ENCODE peak calls at places on chromosomes 6 and 20, in eight cellular contexts. N, U, M, I, X, Q, A and J are unnamed samples.

GRCh38 chr20:3010985-3011723 is 32.3 kb upstream of the GNRH2 start:
- DNase-seq in I (no peak), Q (peak; percentile 74), A (peak; percentile 39), U (no peak), M (no peak), N (no peak), X (peak; percentile 11), J (no peak)

GRCh38 chr6:136161950-136162349 is 88.2 kb downstream of the MTFR2 start:
- DNase-seq in X (no peak), Q (no peak), A (no peak), N (no peak), I (no peak), M (no peak), U (no peak), J (no peak)

GRCh38 chr20:8148501-8148900 is 16.4 kb downstream of the PLCB1 start:
- DNase-seq in X (no peak), N (no peak), Q (peak; percentile 34), U (no peak), M (no peak), I (no peak), A (no peak), J (no peak)

GRCh38 chr20:35523298-35523888 is 6.1 kb downstream of the C20orf173 start:
- DNase-seq in I (no peak), A (no peak), N (peak; percentile 59), Q (peak; percentile 31), M (no peak), X (no peak), U (peak; percentile 63), J (no peak)

GRCh38 chr6:89508755-89509563 is 76.0 kb downstream of the ANKRD6 start:
- DNase-seq in N (no peak), I (no peak), U (no peak), X (no peak), M (no peak), A (no peak), Q (no peak), J (no peak)

GRCh38 chr6:170480045-170480714 is 72.9 kb downstream of the PSMB1 start:
- DNase-seq in U (no peak), Q (peak; percentile 65), X (no peak), A (no peak), M (no peak), I (no peak), N (no peak), J (no peak)

GRCh38 chr20:6718660-6719059 is 48.8 kb upstream of the BMP2 start:
- DNase-seq in X (no peak), I (no peak), U (peak; percentile 39), M (no peak), A (no peak), N (no peak), Q (peak; percentile 8), J (no peak)

GRCh38 chr20:35561268-35561667 is 19.4 kb downstream of the ERGIC3 start:
- DNase-seq in A (peak; percentile 48), I (no peak), X (peak; percentile 4), Q (peak; percentile 64), N (peak; percentile 25), M (no peak), U (peak; percentile 28), J (no peak)

GRCh38 chr6:53922571-53922981 is 127.8 kb downstream of the LRRC1 start:
- DNase-seq in U (no peak), M (no peak), Q (peak; percentile 71), A (peak; percentile 13), X (no peak), I (no peak), N (no peak), J (no peak)

GRCh38 chr6:10532392-10532791 is 11.2 kb downstream of the GCNT2 start:
- DNase-seq in Q (no peak), N (no peak), X (no peak), A (no peak), U (no peak), I (no peak), M (no peak), J (no peak)

GRCh38 chr6:130366011-130366963 is at the start of gene TMEM200A:
- DNase-seq in U (peak; percentile 10), N (peak; percentile 65), A (peak; percentile 75), X (no peak), I (peak; percentile 40), Q (peak; percentile 76), M (no peak), J (peak; percentile 24)
- TF ChIP-seq CTCF in U (no peak), N (no peak), A (peak; percentile 20), X (peak; percentile 36), I (no peak), Q (peak; percentile 34), M (no peak), J (no peak)

GRCh38 chr6:112087136-112087908 is at the start of the genes FAM229B and TUBE1:
- DNase-seq in I (peak; percentile 73), M (peak; percentile 94), Q (peak; percentile 99), A (peak; percentile 99), X (peak; percentile 95), N (peak; percentile 84), U (peak; percentile 85), J (peak; percentile 60)
- TF ChIP-seq CTCF in I (no peak), M (peak; percentile 37), Q (no peak), A (no peak), X (peak; percentile 20), N (no peak), U (no peak), J (no peak)

GRCh38 chr6:154500769-154501171 is 9.7 kb downstream of the CNKSR3 start:
- DNase-seq in X (no peak), M (no peak), I (no peak), U (no peak), Q (no peak), N (no peak), A (no peak), J (no peak)
- TF ChIP-seq CTCF in X (peak; percentile 47), M (peak; percentile 62), I (no peak), U (peak; percentile 13), Q (peak; percentile 68), N (peak; percentile 34), A (peak; percentile 30), J (no peak)

DNA sequence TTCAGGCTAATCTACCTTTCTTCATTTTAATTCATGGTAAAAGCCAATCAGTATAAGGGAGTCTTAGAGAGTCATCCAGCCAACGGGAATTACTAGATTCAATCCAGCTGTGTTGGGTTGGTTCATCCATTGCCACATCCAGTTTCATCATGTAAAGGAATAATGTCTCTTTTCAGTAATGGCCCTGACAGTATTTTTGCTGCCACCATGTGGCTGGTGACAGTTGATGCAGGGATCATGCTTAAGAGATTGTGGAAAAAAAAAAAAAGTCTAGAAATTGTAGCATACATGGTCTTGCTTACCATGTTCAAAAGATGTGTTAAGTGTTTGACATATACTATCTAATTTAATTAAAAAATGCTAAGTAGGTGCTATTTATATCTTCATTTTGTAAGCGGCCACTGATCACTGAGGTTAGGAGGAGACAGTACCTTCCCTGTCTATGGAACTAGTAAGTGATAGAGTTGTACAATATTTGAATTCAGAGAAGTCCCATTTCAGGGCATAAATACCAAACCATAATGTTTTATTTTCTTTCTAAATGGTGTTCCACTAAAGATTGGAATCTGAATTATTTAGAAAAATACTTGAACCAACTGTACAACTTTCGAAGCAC is 135.9 kb downstream of the KHDRBS2 start:
- DNase-seq in Q (peak; percentile 29), U (peak; percentile 21), N (peak; percentile 37), A (peak; percentile 30), M (no peak), I (no peak), X (no peak), J (no peak)
- TF ChIP-seq CTCF in Q (peak; percentile 56), U (peak; percentile 26), N (peak; percentile 77), A (peak; percentile 39), M (peak; percentile 55), I (peak; percentile 75), X (peak; percentile 17), J (no peak)

GRCh38 chr6:44128020-44128917 is 915 bp downstream of the TMEM63B start:
- DNase-seq in M (peak; percentile 66), I (no peak), N (peak; percentile 57), A (no peak), U (peak; percentile 69), Q (peak; percentile 25), X (no peak), J (peak; percentile 50)
- TF ChIP-seq CTCF in M (peak; percentile 37), I (no peak), N (no peak), A (no peak), U (peak; percentile 32), Q (no peak), X (peak; percentile 3), J (no peak)

GRCh38 chr6:88013554-88013953 is 34.1 kb upstream of the SPACA1 start:
- DNase-seq in X (no peak), Q (peak; percentile 12), U (no peak), N (no peak), A (no peak), I (no peak), M (no peak), J (no peak)
- TF ChIP-seq CTCF in X (peak; percentile 21), Q (peak; percentile 40), U (no peak), N (peak; percentile 43), A (peak; percentile 20), I (no peak), M (no peak), J (no peak)

DNA sequence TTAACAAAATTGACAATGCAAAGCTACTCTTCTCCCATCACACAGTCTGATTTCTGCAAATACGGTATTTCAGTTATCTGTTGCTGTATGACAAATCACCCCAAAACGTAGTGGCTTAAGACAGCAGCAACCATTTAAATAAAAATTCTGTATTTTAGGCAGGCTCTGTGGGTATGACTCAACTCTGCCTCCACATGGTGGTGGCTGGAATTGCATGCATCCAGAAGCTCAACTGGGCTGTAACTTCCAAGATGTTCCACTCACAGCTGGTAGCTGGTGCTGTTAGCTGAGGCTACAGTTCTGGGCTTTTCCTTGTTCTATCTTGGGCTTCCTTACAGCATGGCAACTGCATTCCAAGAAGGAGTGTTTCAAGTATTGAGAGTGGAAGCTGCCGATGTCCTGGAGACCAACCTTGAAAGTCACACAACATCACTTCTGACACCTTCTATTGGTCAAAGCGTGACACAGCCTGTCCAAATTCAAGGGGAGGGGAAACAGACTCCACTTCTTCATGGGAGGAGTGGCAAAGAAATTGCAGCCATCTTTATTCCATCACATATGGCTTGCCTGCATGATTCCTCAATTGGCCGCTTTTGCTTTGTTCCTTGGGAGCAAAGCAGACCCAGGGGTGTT is 39.7 kb upstream of the TULP1 start:
- DNase-seq in A (peak; percentile 11), Q (peak; percentile 68), M (no peak), X (no peak), U (peak; percentile 64), I (no peak), N (peak; percentile 57), J (no peak)
- TF ChIP-seq CTCF in A (peak; percentile 73), Q (peak; percentile 95), M (peak; percentile 46), X (peak; percentile 80), U (peak; percentile 89), I (peak; percentile 75), N (peak; percentile 96), J (no peak)